ENCODE peak calls at places on chromosomes 16 and 17, in nine cellular contexts. G, U, D, K, J, H, M, Y and L are unnamed samples. For H3K36me3, the result is how much of the 10 kb centered on the place peaks cover.

GRCh38 chr16:31528726-31529397 is 1.2 kb downstream of the AHSP start:
- DNase-seq in G (no peak), U (no peak), D (no peak), K (no peak), J (peak), H (peak), M (no peak), Y (no peak), L (no peak)

GRCh38 chr16:66923247-66923851 is 2.0 kb downstream of the RRAD start:
- DNase-seq in G (peak), U (peak), D (peak), K (peak), J (peak), H (no peak), M (no peak), Y (peak), L (no peak)

GRCh38 chr16:73147958-73148357 is 100.0 kb upstream of the ZFHX3 start:
- DNase-seq in G (no peak), U (no peak), D (no peak), K (no peak), J (no peak), H (no peak), M (no peak), Y (no peak), L (no peak)

GRCh38 chr16:13242201-13242600 is 340.8 kb downstream of the SHISA9 start:
- DNase-seq in G (no peak), U (no peak), D (no peak), K (no peak), J (no peak), H (no peak), M (no peak), Y (no peak), L (no peak)

GRCh38 chr17:41659813-41660212 is 28.9 kb upstream of the EIF1 start:
- DNase-seq in G (no peak), U (no peak), D (no peak), K (no peak), J (peak), H (no peak), M (no peak), Y (no peak), L (no peak)

GRCh38 chr16:65760874-65761273 is 605.6 kb upstream of the CDH5 start:
- DNase-seq in G (no peak), U (no peak), D (no peak), K (no peak), J (no peak), H (no peak), M (no peak), Y (no peak), L (no peak)

GRCh38 chr16:48961546-48961945 is 320.1 kb downstream of the CBLN1 start:
- DNase-seq in G (no peak), U (no peak), D (no peak), K (no peak), J (no peak), H (no peak), M (no peak), Y (no peak), L (no peak)

GRCh38 chr17:46795379-46795952 is 23.0 kb downstream of the WNT3 start:
- DNase-seq in G (peak), U (no peak), D (no peak), K (no peak), J (no peak), H (peak), M (no peak), Y (no peak), L (no peak)

GRCh38 chr16:81996664-81997529 is 14.4 kb downstream of the SDR42E1 start:
- DNase-seq in G (peak), U (no peak), D (no peak), K (no peak), J (peak), H (peak), M (no peak), Y (no peak), L (no peak)

GRCh38 chr16:64654137-64654652 is 467.7 kb downstream of the CDH11 start:
- DNase-seq in G (peak), U (no peak), D (no peak), K (no peak), J (peak), H (no peak), M (no peak), Y (no peak), L (no peak)

GRCh38 chr16:4701791-4702465 is 8.6 kb downstream of the NUDT16L1 start:
- DNase-seq in G (no peak), U (no peak), D (no peak), K (no peak), J (no peak), H (no peak), M (peak), Y (no peak), L (no peak)

GRCh38 chr16:85037050-85037410 is 9.4 kb downstream of the KIAA0513 start:
- DNase-seq in G (peak), U (no peak), D (no peak), K (no peak), J (peak), H (peak), M (no peak), Y (no peak), L (peak)

GRCh38 chr17:75494326-75494877 is 20.9 kb downstream of the CASKIN2 start:
- DNase-seq in G (no peak), U (no peak), D (no peak), K (no peak), J (no peak), H (no peak), M (no peak), Y (no peak), L (no peak)

GRCh38 chr17:74992223-74992622 is 4.8 kb downstream of the CDR2L start:
- DNase-seq in G (no peak), U (no peak), D (no peak), K (no peak), J (no peak), H (no peak), M (no peak), Y (no peak), L (no peak)

GRCh38 chr16:73390936-73391335 is 343.0 kb upstream of the ZFHX3 start:
- DNase-seq in G (no peak), U (peak), D (no peak), K (no peak), J (peak), H (peak), M (no peak), Y (no peak), L (no peak)

GRCh38 chr17:4796550-4796915 is 569 bp downstream of the PSMB6 start:
- DNase-seq in G (peak), U (no peak), D (no peak), K (peak), J (peak), H (peak), M (no peak), Y (no peak), L (no peak)

GRCh38 chr16:21233521-21234150 is at the start of gene ANKS4B:
- DNase-seq in G (no peak), U (no peak), D (no peak), K (no peak), J (no peak), H (no peak), M (no peak), Y (no peak), L (no peak)

GRCh38 chr16:83744521-83744981 is 63.2 kb upstream of the HSBP1 start:
- DNase-seq in G (no peak), U (peak), D (peak), K (peak), J (peak), H (no peak), M (no peak), Y (peak), L (peak)

GRCh38 chr16:87854053-87854906 is 15.0 kb downstream of the SLC7A5 start:
- DNase-seq in G (no peak), U (peak), D (no peak), K (peak), J (no peak), H (peak), M (peak), Y (no peak), L (no peak)
- H3K4me3 ChIP-seq in G (no peak), U (no peak), D (no peak), K (no peak), J (no peak), H (no peak), M (no peak), Y (no peak), L (no peak)

DNA sequence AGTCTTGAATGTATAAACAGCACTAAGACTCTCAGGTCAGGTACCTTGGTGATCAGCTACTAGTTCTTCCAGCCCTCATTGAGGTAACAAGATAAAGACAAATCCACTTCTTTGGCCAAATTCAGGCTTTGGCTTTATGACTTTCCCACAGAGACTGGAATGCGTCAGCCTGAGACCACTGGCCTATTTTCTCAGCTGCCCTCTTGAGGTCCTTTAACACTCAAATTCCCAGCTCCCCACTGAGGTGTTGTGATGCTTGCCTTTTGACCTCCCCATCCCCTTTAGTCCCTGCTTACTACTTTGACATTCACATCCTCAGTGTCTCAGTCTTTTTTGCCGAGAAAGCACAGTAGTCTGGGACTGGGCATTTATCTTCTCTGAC is 10.6 kb downstream of the TNFAIP1 start:
- DNase-seq in G (no peak), U (no peak), D (no peak), K (no peak), J (no peak), H (no peak), M (no peak), Y (no peak), L (no peak)
- H3K36me3 ChIP-seq in G (half or more), U (half or more), D (half or more), K (under half), J (half or more), H (half or more), M (half or more), Y (half or more), L (under half)

DNA sequence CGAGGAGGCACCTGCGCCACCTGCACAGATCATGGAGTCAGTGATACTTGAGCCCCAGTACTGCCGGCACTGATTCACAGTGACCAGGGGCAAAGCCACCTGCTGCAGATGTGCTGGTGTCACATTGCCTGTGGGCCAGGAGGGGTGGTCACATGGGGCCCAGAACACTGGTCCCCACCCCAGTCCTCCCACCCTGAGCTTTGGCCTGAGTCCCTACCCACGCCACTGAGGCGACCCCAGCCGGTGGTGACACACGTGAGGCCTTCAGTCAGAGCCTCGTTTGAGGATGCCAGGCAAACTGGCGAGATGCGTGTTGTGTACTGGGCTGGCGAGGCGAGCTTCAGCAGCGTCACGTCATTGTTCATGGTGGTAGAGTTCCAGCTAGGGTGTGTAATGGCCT is 1.5 kb downstream of the CTRL start:
- DNase-seq in G (no peak), U (no peak), D (no peak), K (no peak), J (no peak), H (no peak), M (no peak), Y (no peak), L (no peak)
- H3K4me3 ChIP-seq in G (no peak), U (no peak), D (no peak), K (no peak), J (no peak), H (no peak), M (no peak), Y (no peak), L (no peak)

GRCh38 chr17:80449930-80450576 is 26.4 kb downstream of the NPTX1 start:
- DNase-seq in G (peak), U (peak), D (no peak), K (no peak), J (peak), H (peak), M (no peak), Y (no peak), L (no peak)

GRCh38 chr17:80449194-80449929 is 27.0 kb downstream of the NPTX1 start:
- DNase-seq in G (no peak), U (peak), D (no peak), K (no peak), J (no peak), H (no peak), M (no peak), Y (no peak), L (no peak)

GRCh38 chr17:80445152-80446110 is 30.5 kb downstream of the ENDOV start:
- DNase-seq in G (no peak), U (peak), D (no peak), K (no peak), J (no peak), H (no peak), M (no peak), Y (no peak), L (no peak)

GRCh38 chr17:80446645-80447405 is 29.6 kb downstream of the NPTX1 start:
- DNase-seq in G (no peak), U (no peak), D (no peak), K (no peak), J (peak), H (peak), M (no peak), Y (no peak), L (no peak)

DNA sequence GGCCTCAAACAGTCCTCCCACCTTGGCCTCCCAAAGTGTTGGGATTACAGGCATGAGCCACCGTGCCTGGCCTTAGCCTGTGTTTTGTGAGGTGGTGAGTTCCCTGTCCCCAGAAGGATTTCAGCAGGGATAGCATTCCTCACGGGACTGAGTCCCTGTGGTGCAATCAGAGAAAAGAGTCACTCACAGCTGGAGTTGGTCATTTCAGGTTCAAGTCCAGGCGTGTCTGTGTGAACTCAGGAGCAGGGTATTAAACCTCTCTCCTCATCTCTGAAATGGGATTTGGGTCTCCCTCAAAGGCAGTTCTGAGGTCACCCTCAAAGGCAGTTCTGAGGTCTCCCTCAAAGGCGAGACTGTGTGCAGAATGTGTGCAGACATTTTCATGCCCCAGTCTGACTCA is 28.6 kb downstream of the NPTX1 start:
- DNase-seq in G (no peak), U (no peak), D (no peak), K (no peak), J (no peak), H (no peak), M (no peak), Y (no peak), L (no peak)
- H3K36me3 ChIP-seq in G (under half), U (under half), D (under half), K (under half), J (under half), H (under half), M (under half), Y (under half), L (under half)

GRCh38 chr17:16418684-16419066 is 3.3 kb downstream of the TRPV2 start:
- DNase-seq in G (no peak), U (no peak), D (no peak), K (no peak), J (no peak), H (no peak), M (peak), Y (no peak), L (no peak)

GRCh38 chr17:16417896-16418683 is 2.7 kb downstream of the TRPV2 start:
- DNase-seq in G (peak), U (peak), D (no peak), K (no peak), J (peak), H (peak), M (peak), Y (no peak), L (no peak)

GRCh38 chr17:16419074-16419928 is 3.9 kb downstream of the TRPV2 start:
- DNase-seq in G (peak), U (no peak), D (no peak), K (no peak), J (peak), H (peak), M (peak), Y (peak), L (no peak)

GRCh38 chr17:16415031-16415924 is at the start of gene TRPV2:
- DNase-seq in G (peak), U (peak), D (no peak), K (no peak), J (no peak), H (no peak), M (peak), Y (no peak), L (no peak)

GRCh38 chr17:16417399-16417798 is 2.0 kb downstream of the TRPV2 start:
- DNase-seq in G (no peak), U (no peak), D (no peak), K (no peak), J (no peak), H (no peak), M (no peak), Y (no peak), L (no peak)
- H3K4me3 ChIP-seq in G (no peak), U (no peak), D (no peak), K (no peak), J (no peak), H (no peak), M (no peak), Y (no peak), L (no peak)

GRCh38 chr16:22315979-22316378 is 18.8 kb downstream of the POLR3E start:
- DNase-seq in G (no peak), U (no peak), D (no peak), K (no peak), J (no peak), H (no peak), M (no peak), Y (peak), L (no peak)

GRCh38 chr16:22316411-22316811 is 19.2 kb downstream of the POLR3E start:
- DNase-seq in G (no peak), U (peak), D (no peak), K (peak), J (no peak), H (no peak), M (no peak), Y (peak), L (no peak)

GRCh38 chr16:22314661-22315626 is 17.7 kb downstream of the POLR3E start:
- DNase-seq in G (no peak), U (peak), D (no peak), K (peak), J (no peak), H (no peak), M (no peak), Y (peak), L (no peak)

GRCh38 chr16:22313141-22313781 is 16.1 kb downstream of the POLR3E start:
- DNase-seq in G (no peak), U (no peak), D (no peak), K (peak), J (no peak), H (no peak), M (no peak), Y (peak), L (no peak)

DNA sequence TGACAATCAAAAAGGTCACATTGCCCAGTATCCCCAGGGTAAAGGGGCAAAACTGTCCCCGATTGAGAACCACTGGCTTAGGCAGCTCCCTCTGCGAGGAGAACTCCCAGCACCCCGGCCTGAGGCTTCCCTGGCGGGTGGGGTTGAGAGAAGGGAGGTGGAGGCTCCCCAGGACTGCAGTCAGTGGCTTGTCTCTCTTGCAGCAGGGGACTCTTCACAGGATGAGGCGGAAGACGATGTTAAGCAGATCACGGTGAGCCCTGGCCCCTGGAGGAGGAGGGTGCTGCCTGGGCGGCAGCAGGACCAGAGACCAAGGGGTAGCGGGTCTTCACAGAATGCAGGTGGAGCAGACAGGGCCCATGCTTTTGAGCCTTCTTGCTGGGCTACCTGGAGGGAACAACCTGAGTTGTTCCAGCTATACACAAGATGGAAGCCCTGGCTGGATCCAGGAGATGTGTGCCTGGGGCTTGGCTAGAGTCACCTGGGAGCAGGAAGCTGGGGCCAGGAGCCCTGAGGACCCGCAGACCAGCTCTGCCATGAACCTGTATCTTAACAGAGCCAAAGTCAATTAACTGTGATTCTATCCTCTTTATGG is 16.8 kb downstream of the POLR3E start:
- DNase-seq in G (no peak), U (peak), D (no peak), K (peak), J (no peak), H (no peak), M (no peak), Y (peak), L (no peak)
- H3K36me3 ChIP-seq in G (under half), U (half or more), D (half or more), K (under half), J (half or more), H (half or more), M (half or more), Y (half or more), L (under half)

GRCh38 chr16:166375-167116 is 768 bp downstream of the HBM start:
- DNase-seq in G (no peak), U (peak), D (no peak), K (no peak), J (no peak), H (no peak), M (no peak), Y (no peak), L (no peak)
- H3K4me3 ChIP-seq in G (no peak), U (no peak), D (no peak), K (no peak), J (no peak), H (no peak), M (no peak), Y (no peak), L (no peak)

GRCh38 chr17:28350271-28350670 is 7.1 kb downstream of the POLDIP2 start:
- DNase-seq in G (no peak), U (no peak), D (no peak), K (no peak), J (no peak), H (no peak), M (no peak), Y (no peak), L (no peak)
- H3K36me3 ChIP-seq in G (half or more), U (half or more), D (half or more), K (under half), J (half or more), H (half or more), M (half or more), Y (under half), L (under half)

GRCh38 chr17:50944054-50944901 is 78.1 kb upstream of the TOB1 start:
- DNase-seq in G (peak), U (peak), D (peak), K (peak), J (peak), H (no peak), M (peak), Y (peak), L (peak)

GRCh38 chr17:50944902-50945720 is 79.0 kb upstream of the TOB1 start:
- DNase-seq in G (no peak), U (no peak), D (no peak), K (no peak), J (no peak), H (no peak), M (no peak), Y (no peak), L (peak)

GRCh38 chr17:50945779-50946222 is 79.6 kb upstream of the TOB1 start:
- DNase-seq in G (no peak), U (no peak), D (no peak), K (no peak), J (no peak), H (no peak), M (no peak), Y (no peak), L (no peak)

GRCh38 chr17:50946223-50946890 is 80.2 kb upstream of the TOB1 start:
- DNase-seq in G (no peak), U (no peak), D (no peak), K (no peak), J (no peak), H (no peak), M (no peak), Y (no peak), L (no peak)

GRCh38 chr17:50943575-50943933 is 77.4 kb upstream of the TOB1 start:
- DNase-seq in G (no peak), U (no peak), D (no peak), K (peak), J (no peak), H (no peak), M (no peak), Y (no peak), L (peak)
- H3K4me3 ChIP-seq in G (no peak), U (no peak), D (peak), K (no peak), J (no peak), H (no peak), M (peak), Y (no peak), L (peak)